ENCODE peak calls at places on chromosomes 16 and 17, in nine cellular contexts. T is IMR-90, A is esophagus muscularis mucosa, O is RWPE1, M is AG09319, E is progenitor cell of endocrine pancreas, R is neural progenitor cell, K is mesothelial cell of epicardium, U is thyroid gland. B is an unnamed sample.

GRCh38 chr17:80783461-80783860 is 208.2 kb upstream of the CHMP6 start:
- DNase-seq in T (no peak), A (no peak), O (no peak), M (no peak), E (no peak), R (no peak), K (no peak), U (no peak), B (no peak)

GRCh38 chr17:19996502-19996901 is 12.7 kb upstream of the SPECC1 start:
- DNase-seq in T (no peak), A (no peak), O (no peak), M (no peak), E (no peak), R (peak; percentile 19), K (no peak), U (no peak), B (no peak)

GRCh38 chr17:80846932-80847331 is 144.7 kb upstream of the CHMP6 start:
- DNase-seq in T (no peak), A (no peak), O (no peak), M (no peak), E (no peak), R (no peak), K (no peak), U (no peak), B (no peak)

GRCh38 chr16:49575352-49576172 is 202.0 kb downstream of the C16orf78 start:
- DNase-seq in T (no peak), A (no peak), O (no peak), M (no peak), E (no peak), R (no peak), K (no peak), U (peak; percentile 71), B (peak; percentile 55)

GRCh38 chr16:85782476-85782875 is 16.9 kb downstream of the EMC8 start:
- DNase-seq in T (peak; percentile 18), A (no peak), O (no peak), M (no peak), E (no peak), R (no peak), K (no peak), U (no peak), B (no peak)

GRCh38 chr17:50037321-50038107 is 18.4 kb upstream of the ITGA3 start:
- DNase-seq in T (peak; percentile 81), A (no peak), O (no peak), M (no peak), E (no peak), R (no peak), K (no peak), U (peak; percentile 96), B (peak; percentile 68)

GRCh38 chr17:35257080-35257701 is 14.3 kb downstream of the SLFN5 start:
- DNase-seq in T (peak; percentile 41), A (no peak), O (peak; percentile 66), M (no peak), E (no peak), R (no peak), K (no peak), U (peak; percentile 72), B (peak; percentile 62)

GRCh38 chr17:31489295-31490018 is 98.0 kb downstream of the RAB11FIP4 start:
- DNase-seq in T (no peak), A (no peak), O (peak; percentile 87), M (no peak), E (peak; percentile 62), R (peak; percentile 62), K (no peak), U (peak; percentile 13), B (peak; percentile 88)

GRCh38 chr16:51569204-51569911 is 418.3 kb upstream of the SALL1 start:
- DNase-seq in T (no peak), A (peak; percentile 37), O (peak; percentile 81), M (no peak), E (no peak), R (no peak), K (no peak), U (no peak), B (no peak)

GRCh38 chr17:49146620-49147306 is 14.2 kb downstream of the B4GALNT2 start:
- DNase-seq in T (peak; percentile 100), A (no peak), O (peak; percentile 97), M (peak; percentile 80), E (no peak), R (no peak), K (no peak), U (no peak), B (no peak)

GRCh38 chr16:26442333-26442732 is 624.4 kb upstream of the C16orf82 start:
- DNase-seq in T (no peak), A (no peak), O (no peak), M (no peak), E (no peak), R (no peak), K (no peak), U (no peak), B (no peak)

GRCh38 chr16:3637371-3637923 is 17.0 kb upstream of the DNASE1 start:
- DNase-seq in T (peak; percentile 8), A (no peak), O (no peak), M (no peak), E (no peak), R (no peak), K (no peak), U (peak; percentile 57), B (no peak)

GRCh38 chr16:54928016-54928356 is 2.7 kb upstream of the IRX5 start:
- DNase-seq in T (no peak), A (no peak), O (no peak), M (no peak), E (no peak), R (peak; percentile 51), K (no peak), U (no peak), B (peak; percentile 61)

GRCh38 chr16:88763502-88764053 is 21.4 kb downstream of the PIEZO1 start:
- DNase-seq in T (no peak), A (no peak), O (no peak), M (no peak), E (peak; percentile 63), R (peak; percentile 93), K (no peak), U (peak; percentile 68), B (peak; percentile 52)

GRCh38 chr17:44267165-44267455 is 825 bp downstream of the SLC4A1 start:
- DNase-seq in T (no peak), A (no peak), O (no peak), M (no peak), E (no peak), R (no peak), K (no peak), U (no peak), B (no peak)

DNA sequence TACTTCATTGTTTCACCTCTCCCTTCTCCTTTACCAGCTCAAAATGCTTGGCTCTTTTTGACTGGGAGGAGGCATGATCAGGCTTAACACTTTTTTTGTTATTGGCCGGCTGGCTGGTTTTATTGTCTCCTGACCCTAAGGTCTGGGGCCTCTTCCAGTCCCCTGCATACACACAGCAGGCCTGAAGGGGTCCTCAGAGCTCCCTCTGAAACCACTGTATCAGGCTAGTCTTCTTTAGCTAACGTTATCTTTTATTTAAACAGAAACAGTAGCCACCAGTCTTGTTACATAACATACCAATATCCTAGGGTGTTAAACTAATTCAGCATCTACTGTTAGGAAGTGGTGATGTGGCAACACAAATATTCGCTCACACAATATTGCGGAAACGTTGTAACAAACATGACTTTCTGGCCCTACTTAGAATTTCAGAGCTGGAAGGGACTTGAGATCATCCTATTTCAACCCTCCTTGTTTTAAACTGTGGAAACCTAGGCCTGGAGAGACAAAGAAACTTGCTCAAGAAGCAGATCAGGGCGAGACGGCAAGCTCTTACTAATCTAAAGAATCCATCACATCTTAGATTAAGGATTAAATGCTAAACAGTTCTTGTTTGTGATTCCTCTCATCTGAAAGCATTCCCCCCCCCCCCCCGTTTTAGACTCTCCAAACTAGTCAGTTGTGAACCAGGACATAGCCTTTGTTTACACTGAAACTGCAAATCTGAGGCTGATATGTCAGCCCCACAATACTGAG is 1.7 kb upstream of the YPEL2 start:
- DNase-seq in T (peak; percentile 75), A (no peak), O (peak; percentile 41), M (peak; percentile 53), E (peak; percentile 21), R (peak; percentile 93), K (no peak), U (peak; percentile 63), B (peak; percentile 72)
- TF ChIP-seq CTCF in T (peak; percentile 86), A (peak; percentile 87), O (peak; percentile 57), M (peak; percentile 97), E (peak; percentile 80), R (peak; percentile 83), K (peak; percentile 20), U (peak; percentile 88), B (peak; percentile 76)

DNA sequence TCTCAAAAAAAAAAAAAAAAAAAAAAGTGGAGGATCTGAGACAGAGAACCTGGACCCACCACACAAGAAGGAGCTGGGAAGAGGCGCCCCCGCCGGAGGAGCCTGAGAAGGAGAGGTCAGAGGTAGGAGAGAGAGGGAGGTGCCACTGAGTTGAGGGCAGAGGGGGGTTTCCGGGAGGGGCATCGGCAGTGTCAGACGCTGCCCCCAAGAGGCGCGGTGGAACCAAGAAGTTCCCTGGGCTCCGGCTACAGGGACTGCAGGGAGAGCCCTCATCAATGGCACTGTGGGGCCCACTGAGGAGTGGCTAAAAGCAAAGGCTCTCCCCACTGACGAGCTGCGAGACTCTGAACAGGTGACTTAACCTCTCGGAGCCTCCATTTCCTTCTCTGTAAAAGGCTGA is 4.2 kb downstream of the CCDC42 start:
- DNase-seq in T (no peak), A (no peak), O (no peak), M (no peak), E (no peak), R (peak; percentile 36), K (no peak), U (no peak), B (no peak)
- TF ChIP-seq CTCF in T (no peak), A (no peak), O (no peak), M (no peak), E (no peak), R (no peak), K (no peak), U (no peak), B (no peak)

GRCh38 chr17:12667299-12667958 is 1.7 kb downstream of the MYOCD start:
- DNase-seq in T (peak; percentile 89), A (no peak), O (peak; percentile 22), M (peak; percentile 23), E (peak; percentile 20), R (peak; percentile 85), K (no peak), U (peak; percentile 17), B (no peak)
- TF ChIP-seq CTCF in T (peak; percentile 87), A (peak; percentile 58), O (no peak), M (peak; percentile 55), E (peak; percentile 63), R (peak; percentile 72), K (peak; percentile 19), U (peak; percentile 68), B (no peak)

DNA sequence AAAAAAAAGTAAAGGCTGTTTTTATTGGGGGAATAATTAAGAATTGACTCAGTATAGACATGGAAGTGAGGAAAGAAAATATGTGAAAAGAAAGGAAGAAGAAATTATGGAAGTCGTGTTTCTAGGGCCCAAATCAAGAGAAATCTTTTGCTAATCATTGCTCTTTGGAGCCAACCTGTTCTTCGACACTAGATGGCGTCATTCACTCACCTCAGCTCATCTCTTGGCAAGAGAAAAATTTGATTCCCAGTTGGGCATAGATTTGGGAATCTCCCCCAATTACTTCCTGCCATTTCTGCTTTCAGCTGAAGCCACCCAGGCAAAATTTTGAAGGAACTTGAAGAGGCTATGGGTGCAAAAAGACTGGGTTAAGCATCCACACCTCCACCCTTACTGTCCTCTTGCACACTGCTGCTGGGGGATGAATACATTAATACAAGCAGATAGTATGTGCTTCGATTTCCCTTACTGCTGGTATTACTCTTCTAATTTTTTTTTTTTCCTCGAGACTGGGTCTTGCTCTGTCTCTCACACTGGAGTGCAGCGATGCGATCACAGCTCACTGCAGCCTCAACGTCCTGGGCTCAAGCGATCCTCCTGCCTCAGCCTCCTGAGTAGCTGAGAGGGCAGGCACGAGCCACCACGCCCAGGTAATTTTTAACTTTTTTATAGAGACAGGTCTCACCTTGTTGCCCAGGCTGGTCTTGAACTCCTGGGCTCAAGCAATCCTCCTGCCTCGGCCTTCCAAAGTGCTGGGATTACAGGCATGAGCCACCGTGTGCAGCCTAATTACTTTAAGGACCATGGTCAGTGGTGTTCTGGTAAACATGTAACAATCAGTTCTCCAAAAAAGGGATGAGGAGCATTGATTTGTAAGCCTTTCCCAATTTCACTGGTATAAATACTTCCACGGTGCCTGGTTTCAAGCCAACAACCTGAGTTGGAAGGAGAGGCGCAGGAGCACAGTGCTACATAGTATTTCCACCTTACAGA is 13.5 kb downstream of the PSMD7 start:
- DNase-seq in T (peak; percentile 56), A (no peak), O (peak; percentile 65), M (no peak), E (no peak), R (peak; percentile 64), K (no peak), U (no peak), B (no peak)
- TF ChIP-seq CTCF in T (peak; percentile 73), A (peak; percentile 70), O (peak; percentile 81), M (peak; percentile 74), E (peak; percentile 83), R (peak; percentile 81), K (peak; percentile 69), U (peak; percentile 80), B (peak; percentile 38)